ENCODE peak calls at places on chromosomes 1 and 21, in eight cellular contexts. S is transverse colon; X is BJ; V is mucosa of descending colon; F is uterus; G is sigmoid colon; P is activated CD8-positive, alpha-beta T cell treated with anti-CD3 and anti-CD28 coated beads for 36 hours; K is kidney. H is an unnamed sample.

GRCh38 chr1:28062806-28063205 is 25.6 kb downstream of the EYA3 start:
- DNase-seq in S (no peak), X (no peak), V (no peak), F (no peak), G (no peak), P (peak), K (no peak), H (no peak)

GRCh38 chr1:85936470-85936869 is 220.1 kb downstream of the COL24A1 start:
- DNase-seq in S (no peak), X (no peak), V (no peak), F (no peak), G (no peak), P (no peak), K (no peak), H (no peak)

GRCh38 chr1:54861070-54861761 is 25.8 kb downstream of the DHCR24 start:
- DNase-seq in S (no peak), X (no peak), V (no peak), F (no peak), G (no peak), P (peak), K (no peak), H (no peak)

GRCh38 chr1:20223659-20224058 is 37.3 kb upstream of the PLA2G2C start:
- DNase-seq in S (no peak), X (no peak), V (no peak), F (no peak), G (no peak), P (no peak), K (no peak), H (no peak)

GRCh38 chr1:31745071-31745897 is 18.9 kb downstream of the ADGRB2 start:
- DNase-seq in S (peak), X (no peak), V (no peak), F (peak), G (peak), P (peak), K (peak), H (peak)

GRCh38 chr21:43866659-43867331 is 1.8 kb downstream of the AGPAT3 start:
- DNase-seq in S (peak), X (no peak), V (peak), F (no peak), G (no peak), P (peak), K (no peak), H (peak)

GRCh38 chr1:29385966-29386365 is 149.6 kb downstream of the PTPRU start:
- DNase-seq in S (no peak), X (no peak), V (no peak), F (no peak), G (no peak), P (no peak), K (no peak), H (no peak)

GRCh38 chr1:39170731-39171375 is 33.6 kb upstream of the MACF1 start:
- DNase-seq in S (no peak), X (no peak), V (no peak), F (no peak), G (no peak), P (no peak), K (no peak), H (no peak)

GRCh38 chr1:98429851-98430496 is 231.5 kb upstream of the SNX7 start:
- DNase-seq in S (peak), X (no peak), V (no peak), F (no peak), G (no peak), P (no peak), K (no peak), H (no peak)

GRCh38 chr1:193486671-193487229 is 300.3 kb upstream of the B3GALT2 start:
- DNase-seq in S (no peak), X (no peak), V (no peak), F (no peak), G (no peak), P (no peak), K (no peak), H (no peak)

GRCh38 chr1:175564723-175565122 is 178.7 kb downstream of the TNR start:
- DNase-seq in S (no peak), X (no peak), V (no peak), F (no peak), G (no peak), P (no peak), K (no peak), H (no peak)
- TF ChIP-seq CTCF in S (no peak), X (no peak), V (no peak), F (no peak), G (no peak), P (no peak), K (no peak), H (no peak)

DNA sequence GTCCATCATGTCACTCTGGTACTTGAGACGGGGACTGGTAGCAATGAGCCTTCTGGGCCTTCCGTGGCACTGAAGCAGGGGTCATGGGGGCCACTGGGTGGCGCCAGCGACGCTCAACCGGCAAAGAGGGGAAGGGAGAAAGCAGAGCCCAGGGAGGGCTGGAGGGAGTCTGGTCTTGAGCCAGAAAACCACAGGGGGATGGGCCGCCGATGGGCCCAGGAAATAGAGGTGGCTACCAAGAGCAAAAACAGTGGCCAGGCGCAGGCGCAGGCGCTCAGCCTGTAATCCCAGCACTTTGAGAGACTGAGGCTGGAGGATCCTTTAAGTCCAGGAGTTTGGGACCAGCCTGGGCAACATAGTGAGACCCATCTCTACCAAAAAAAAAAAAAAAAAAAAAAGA is 21.8 kb downstream of the EXOC8 start:
- DNase-seq in S (peak), X (no peak), V (no peak), F (no peak), G (no peak), P (peak), K (no peak), H (peak)
- TF ChIP-seq CTCF in S (peak), X (peak), V (peak), F (no peak), G (peak), P (peak), K (peak), H (peak)

GRCh38 chr21:31731112-31731801 is 661 bp downstream of the SCAF4 start:
- DNase-seq in S (peak), X (no peak), V (peak), F (peak), G (peak), P (peak), K (peak), H (peak)
- TF ChIP-seq CTCF in S (peak), X (peak), V (no peak), F (no peak), G (no peak), P (no peak), K (no peak), H (peak)

DNA sequence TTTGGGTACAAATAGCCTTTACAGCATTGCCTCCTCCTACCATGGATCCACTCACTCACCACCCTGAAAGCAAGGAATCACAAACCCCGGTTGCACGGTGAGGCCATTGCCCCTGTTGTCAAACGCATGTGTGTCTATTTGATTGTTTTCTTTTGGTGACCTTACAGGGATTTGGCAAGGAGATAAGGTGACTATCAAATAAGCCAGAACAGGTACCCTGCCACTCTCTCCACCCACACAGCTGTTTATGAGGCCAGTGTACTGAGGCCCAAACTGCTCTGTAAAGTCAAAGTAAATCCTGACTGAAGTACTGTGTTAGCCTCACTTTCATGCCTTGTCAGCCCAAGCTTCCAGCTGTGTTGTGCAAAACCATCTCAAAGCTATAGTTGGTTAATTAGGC is 136.4 kb downstream of the HUNK start:
- DNase-seq in S (no peak), X (no peak), V (no peak), F (no peak), G (no peak), P (no peak), K (no peak), H (no peak)
- TF ChIP-seq CTCF in S (no peak), X (no peak), V (no peak), F (no peak), G (no peak), P (no peak), K (no peak), H (no peak)

DNA sequence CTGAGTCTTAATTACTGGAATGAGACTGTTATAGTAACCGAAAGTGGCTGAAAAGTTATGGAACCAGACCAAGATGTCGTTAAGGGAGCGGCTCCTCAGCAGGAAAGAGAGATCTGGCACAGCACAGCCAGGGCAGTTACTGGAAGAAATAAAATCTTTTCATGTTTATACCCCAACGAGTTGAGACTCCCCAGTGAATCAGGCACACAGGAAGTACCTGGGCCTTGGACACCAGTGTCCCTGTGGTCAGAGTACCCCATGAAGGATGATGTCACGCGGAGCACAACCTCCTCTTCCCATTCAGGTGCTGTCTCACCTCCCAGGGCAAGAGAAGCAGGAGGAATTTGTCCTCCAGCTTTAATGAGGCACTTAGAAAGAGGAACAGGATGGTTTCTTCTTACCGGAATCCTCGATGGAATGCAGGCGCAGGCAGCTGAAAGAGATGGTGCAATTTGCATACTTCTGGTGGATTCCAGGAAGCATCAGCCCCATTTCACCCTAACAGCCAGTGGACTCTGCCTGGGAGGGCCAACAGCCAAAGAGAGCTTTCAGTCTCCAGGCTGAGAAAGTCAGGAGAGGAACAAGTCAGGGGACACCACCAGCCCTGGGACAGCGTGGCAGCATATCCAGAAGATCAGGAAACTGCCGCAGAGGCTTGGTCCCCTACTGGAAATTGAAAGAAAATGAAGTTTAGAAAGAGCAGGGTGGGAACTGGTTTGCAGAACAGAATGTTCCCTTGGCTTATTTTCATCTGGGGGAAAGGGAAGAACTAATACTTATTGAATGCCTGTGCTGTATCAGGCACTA is 35.9 kb upstream of the CTTNBP2NL start:
- DNase-seq in S (peak), X (peak), V (peak), F (peak), G (peak), P (no peak), K (peak), H (no peak)
- TF ChIP-seq CTCF in S (no peak), X (no peak), V (no peak), F (peak), G (no peak), P (no peak), K (no peak), H (no peak)

GRCh38 chr1:5597991-5598823 is 394.0 kb downstream of the NPHP4 start:
- DNase-seq in S (no peak), X (no peak), V (no peak), F (no peak), G (no peak), P (no peak), K (no peak), H (no peak)
- TF ChIP-seq CTCF in S (no peak), X (no peak), V (no peak), F (no peak), G (no peak), P (no peak), K (no peak), H (peak)

GRCh38 chr1:62333431-62333830 is 14.2 kb upstream of the KANK4 start:
- DNase-seq in S (no peak), X (no peak), V (no peak), F (no peak), G (no peak), P (peak), K (no peak), H (no peak)

GRCh38 chr1:62336638-62337534 is 17.7 kb upstream of the KANK4 start:
- DNase-seq in S (no peak), X (no peak), V (no peak), F (no peak), G (no peak), P (no peak), K (no peak), H (no peak)

GRCh38 chr1:62335656-62336055 is 16.4 kb upstream of the KANK4 start:
- DNase-seq in S (no peak), X (no peak), V (no peak), F (no peak), G (no peak), P (no peak), K (no peak), H (no peak)

GRCh38 chr1:62337535-62337784 is 18.2 kb upstream of the KANK4 start:
- DNase-seq in S (no peak), X (no peak), V (no peak), F (no peak), G (no peak), P (no peak), K (no peak), H (no peak)

GRCh38 chr1:62334434-62334833 is 15.2 kb upstream of the KANK4 start:
- DNase-seq in S (no peak), X (no peak), V (no peak), F (no peak), G (no peak), P (no peak), K (no peak), H (no peak)
- TF ChIP-seq CTCF in S (no peak), X (peak), V (no peak), F (no peak), G (no peak), P (no peak), K (no peak), H (no peak)

GRCh38 chr1:6554031-6554906 is at the start of gene NOL9:
- DNase-seq in S (peak), X (peak), V (peak), F (peak), G (peak), P (peak), K (peak), H (peak)
- TF ChIP-seq CTCF in S (peak), X (peak), V (peak), F (peak), G (peak), P (peak), K (peak), H (peak)

H was measured in GM13977.